ENCODE peak calls at places on chromosomes 4 and X, in five cellular contexts. L, C, F, J and X are unnamed samples.

GRCh38 chrX:134926864-134927263 is 63.9 kb upstream of the SMIM10 start:
- DNase-seq in L (no peak), C (no peak), F (no peak), J (no peak), X (no peak)

GRCh38 chr4:65014078-65014477 is 604.8 kb upstream of the TECRL start:
- DNase-seq in L (no peak), C (no peak), F (no peak), J (no peak), X (no peak)

GRCh38 chr4:14644568-14645282 is 357.6 kb upstream of the CPEB2 start:
- DNase-seq in L (no peak), C (no peak), F (no peak), J (no peak), X (no peak)

GRCh38 chrX:11543249-11543648 is 122.5 kb downstream of the ARHGAP6 start:
- DNase-seq in L (no peak), C (no peak), F (no peak), J (no peak), X (no peak)

GRCh38 chr4:13998850-13999249 is 371.3 kb upstream of the BOD1L1 start:
- DNase-seq in L (no peak), C (no peak), F (no peak), J (no peak), X (no peak)

GRCh38 chrX:119635799-119636198 is 29.6 kb upstream of the NKRF start:
- DNase-seq in L (no peak), C (no peak), F (no peak), J (no peak), X (no peak)

GRCh38 chr4:99708551-99708950 is 50.9 kb upstream of the C4orf54 start:
- DNase-seq in L (no peak), C (no peak), F (no peak), J (peak; percentile 38), X (no peak)

GRCh38 chrX:16836371-16836770 is 33.8 kb downstream of the RBBP7 start:
- DNase-seq in L (no peak), C (peak; percentile 53), F (peak; percentile 23), J (peak; percentile 19), X (no peak)

GRCh38 chr4:104983615-104984179 is 163.0 kb upstream of the TET2 start:
- DNase-seq in L (no peak), C (no peak), F (no peak), J (peak; percentile 65), X (no peak)

GRCh38 chr4:110091426-110091825 is 107.0 kb downstream of the ELOVL6 start:
- DNase-seq in L (peak; percentile 55), C (no peak), F (peak; percentile 77), J (peak; percentile 95), X (peak; percentile 15)

GRCh38 chr4:71775449-71775848 is 8.4 kb downstream of the GC start:
- DNase-seq in L (no peak), C (no peak), F (no peak), J (no peak), X (no peak)

GRCh38 chrX:151515233-151515632 is 48.2 kb upstream of the PASD1 start:
- DNase-seq in L (no peak), C (no peak), F (no peak), J (no peak), X (no peak)

GRCh38 chr4:71833175-71833900 is 49.5 kb upstream of the GC start:
- DNase-seq in L (no peak), C (no peak), F (no peak), J (peak; percentile 4), X (no peak)

GRCh38 chrX:40082447-40083119 is 15.2 kb downstream of the BCOR start:
- DNase-seq in L (no peak), C (no peak), F (peak; percentile 24), J (no peak), X (no peak)

GRCh38 chr4:184544711-184545409 is 70.5 kb upstream of the IRF2 start:
- DNase-seq in L (no peak), C (no peak), F (peak; percentile 3), J (no peak), X (no peak)

GRCh38 chr4:97627785-97628184 is 515.5 kb downstream of the STPG2 start:
- DNase-seq in L (no peak), C (no peak), F (no peak), J (no peak), X (no peak)

GRCh38 chrX:23365541-23365940 is 30.9 kb downstream of the PTCHD1 start:
- DNase-seq in L (no peak), C (no peak), F (no peak), J (no peak), X (no peak)

GRCh38 chr4:27176400-27176799 is 315.8 kb downstream of the STIM2 start:
- DNase-seq in L (peak; percentile 4), C (peak; percentile 50), F (peak; percentile 72), J (peak; percentile 42), X (no peak)

GRCh38 chr4:62640296-62640695 is 1440.2 kb downstream of the ADGRL3 start:
- DNase-seq in L (peak; percentile 3), C (no peak), F (no peak), J (no peak), X (peak; percentile 0)

GRCh38 chrX:3262906-3263305 is 83.5 kb downstream of the MXRA5 start:
- DNase-seq in L (peak; percentile 88), C (no peak), F (peak; percentile 87), J (peak; percentile 85), X (peak; percentile 69)

GRCh38 chr4:24287096-24287495 is 297.3 kb downstream of the DHX15 start:
- DNase-seq in L (no peak), C (no peak), F (no peak), J (peak; percentile 27), X (no peak)

DNA sequence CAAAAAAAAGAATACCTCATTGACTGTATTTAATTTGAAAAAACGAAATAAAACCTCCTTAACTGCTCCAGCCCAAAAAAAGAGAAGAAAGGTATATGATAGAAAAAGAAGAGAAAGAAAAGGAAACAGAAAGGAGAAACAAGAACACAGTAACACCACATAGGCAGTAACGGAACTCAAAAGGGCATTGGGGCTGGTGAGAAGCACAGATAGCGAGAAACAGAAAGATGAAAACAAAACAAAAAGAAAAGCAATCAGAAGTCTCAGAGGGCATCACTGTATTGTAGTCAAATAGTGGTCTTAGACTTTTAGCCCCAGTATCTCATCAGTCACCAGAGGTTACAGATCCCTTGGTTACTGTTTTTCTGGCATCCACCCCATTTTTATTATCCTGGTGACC is 88.6 kb downstream of the NFKB1 start:
- DNase-seq in L (no peak), C (no peak), F (no peak), J (no peak), X (no peak)
- H3K36me3 ChIP-seq in L (peaks cover 72% of the 10 kb centered on the region), C (no peaks in the 10 kb centered on the region), F (peaks cover 24% of the 10 kb centered on the region), J (peaks cover 8% of the 10 kb centered on the region), X (peaks cover 16% of the 10 kb centered on the region)

DNA sequence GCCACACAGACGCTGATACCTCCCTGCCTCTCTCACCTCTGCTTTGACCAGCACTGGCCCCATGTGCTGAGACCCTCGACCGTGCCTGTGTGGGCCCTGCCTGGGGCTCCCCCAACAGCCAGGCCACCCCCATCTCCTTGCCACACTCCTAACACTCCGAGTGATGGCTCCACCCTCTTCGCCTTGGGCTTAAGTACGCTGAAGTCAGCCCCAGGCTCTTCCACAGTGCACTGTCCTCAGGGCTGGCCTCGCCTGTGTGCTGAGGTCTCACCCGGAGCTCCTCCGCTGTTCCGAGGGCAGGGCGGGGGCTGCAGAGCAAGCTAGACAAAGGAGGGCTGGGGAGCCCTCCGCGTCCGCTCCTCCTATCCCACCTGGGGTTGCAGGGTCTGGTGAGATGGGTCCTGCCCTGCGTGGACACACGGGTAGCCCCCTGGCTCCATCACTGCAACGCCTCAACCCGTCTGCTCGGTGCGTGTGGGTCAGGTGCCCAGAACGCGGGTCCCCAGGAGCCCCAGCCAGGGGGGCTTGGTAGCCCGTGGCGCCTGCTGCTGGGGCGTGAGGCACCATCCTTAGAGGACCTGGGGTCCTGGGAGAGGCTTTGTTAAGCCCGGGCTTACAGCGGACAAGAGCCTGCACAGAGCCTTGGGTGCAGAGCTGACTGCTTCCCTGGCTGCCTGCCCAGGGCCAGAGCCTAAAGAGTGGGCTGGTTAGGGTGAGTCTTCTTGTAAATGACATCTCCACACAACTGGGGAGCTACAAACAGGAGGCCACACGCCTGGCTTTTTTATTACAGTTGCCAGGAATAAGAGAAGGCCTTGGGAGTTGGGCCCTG is 42.6 kb upstream of the NKX1-1 start:
- DNase-seq in L (no peak), C (peak; percentile 45), F (no peak), J (no peak), X (no peak)
- H3K36me3 ChIP-seq in L (no peaks in the 10 kb centered on the region), C (no peaks in the 10 kb centered on the region), F (no peaks in the 10 kb centered on the region), J (no peaks in the 10 kb centered on the region), X (no peaks in the 10 kb centered on the region)

DNA sequence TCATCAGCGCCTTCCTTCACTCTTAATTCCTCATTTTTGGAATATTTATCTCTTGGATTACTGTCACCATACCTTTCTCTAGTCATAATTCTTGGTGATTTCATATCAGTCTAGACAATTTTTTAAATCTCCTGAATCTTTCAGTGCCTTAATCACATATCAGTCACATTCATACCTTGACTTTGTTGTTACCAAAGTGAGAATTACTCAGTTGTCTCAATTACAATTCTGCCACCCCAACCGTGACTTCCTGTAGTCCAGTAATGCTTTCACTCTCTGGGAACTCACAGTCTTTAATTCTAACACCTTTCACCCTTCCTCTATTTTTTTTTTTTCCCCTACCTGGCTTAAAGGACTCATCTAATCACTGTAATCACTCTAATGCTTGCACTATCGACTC is 1275.3 kb upstream of the TENM3 start:
- DNase-seq in L (no peak), C (no peak), F (no peak), J (no peak), X (no peak)
- H3K36me3 ChIP-seq in L (no peaks in the 10 kb centered on the region), C (no peaks in the 10 kb centered on the region), F (no peaks in the 10 kb centered on the region), J (no peaks in the 10 kb centered on the region), X (no peaks in the 10 kb centered on the region)

DNA sequence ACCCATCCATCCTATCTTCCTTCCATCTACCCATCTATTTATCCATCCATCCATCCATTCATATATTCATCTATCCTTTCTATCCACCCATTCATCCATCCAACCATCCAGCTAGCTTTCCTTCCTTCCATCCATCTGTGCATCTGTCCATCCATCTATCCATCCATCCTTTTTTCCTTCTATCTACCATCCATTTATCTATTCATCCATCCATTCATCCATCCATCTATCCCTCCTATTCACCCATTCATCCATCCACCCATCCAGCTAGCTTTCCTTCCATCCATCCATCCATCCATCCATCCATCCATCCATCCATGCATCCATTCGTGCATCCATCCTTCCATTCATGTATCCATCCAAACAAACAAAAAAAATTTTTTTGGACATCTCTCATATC is 118.8 kb downstream of the PSAPL1 start:
- DNase-seq in L (no peak), C (no peak), F (no peak), J (no peak), X (no peak)
- H3K36me3 ChIP-seq in L (no peaks in the 10 kb centered on the region), C (no peaks in the 10 kb centered on the region), F (no peaks in the 10 kb centered on the region), J (no peaks in the 10 kb centered on the region), X (no peaks in the 10 kb centered on the region)

GRCh38 chr4:82848706-82849105 is 42.2 kb downstream of the SEC31A start:
- DNase-seq in L (no peak), C (no peak), F (no peak), J (peak; percentile 80), X (no peak)
- H3K36me3 ChIP-seq in L (peaks cover 97% of the 10 kb centered on the region), C (peaks cover 70% of the 10 kb centered on the region), F (peaks cover 96% of the 10 kb centered on the region), J (peaks cover 23% of the 10 kb centered on the region), X (peaks cover 75% of the 10 kb centered on the region)

GRCh38 chr4:138409670-138410069 is 167.5 kb upstream of the SLC7A11 start:
- DNase-seq in L (no peak), C (no peak), F (no peak), J (no peak), X (no peak)

GRCh38 chr4:138405439-138405838 is 163.3 kb upstream of the SLC7A11 start:
- DNase-seq in L (peak; percentile 6), C (no peak), F (peak; percentile 37), J (peak; percentile 84), X (no peak)

GRCh38 chr4:138405934-138406567 is 163.9 kb upstream of the SLC7A11 start:
- DNase-seq in L (peak; percentile 73), C (no peak), F (peak; percentile 83), J (peak; percentile 89), X (no peak)

GRCh38 chr4:138406881-138407280 is 164.7 kb upstream of the SLC7A11 start:
- DNase-seq in L (peak; percentile 32), C (no peak), F (peak; percentile 30), J (peak; percentile 17), X (no peak)

GRCh38 chr4:138407329-138407728 is 165.2 kb upstream of the SLC7A11 start:
- DNase-seq in L (no peak), C (no peak), F (no peak), J (peak; percentile 60), X (no peak)
- H3K36me3 ChIP-seq in L (no peaks in the 10 kb centered on the region), C (no peaks in the 10 kb centered on the region), F (no peaks in the 10 kb centered on the region), J (no peaks in the 10 kb centered on the region), X (no peaks in the 10 kb centered on the region)